ENCODE peak calls at places on chromosomes 1 and 21, in six cellular contexts. One of them, this sample, is unnamed.

GRCh38 chr1:46198026-46198826 is at the start of gene POMGNT1:
- DNase-seq in body of pancreas: peak
- DNase-seq in aorta: peak
- DNase-seq in colonic mucosa: peak
- DNase-seq in T follicular helper cell: peak
- DNase-seq in ELR: peak
- DNase-seq in this sample: peak

GRCh38 chr1:27544818-27545612 is 55.0 kb upstream of the WASF2 start:
- DNase-seq in body of pancreas: no peak
- DNase-seq in aorta: peak
- DNase-seq in colonic mucosa: no peak
- DNase-seq in T follicular helper cell: no peak
- DNase-seq in ELR: no peak
- DNase-seq in this sample: peak

GRCh38 chr1:172762087-172762486 is 103.2 kb downstream of the FASLG start:
- DNase-seq in body of pancreas: no peak
- DNase-seq in aorta: no peak
- DNase-seq in colonic mucosa: no peak
- DNase-seq in T follicular helper cell: no peak
- DNase-seq in ELR: no peak
- DNase-seq in this sample: no peak

GRCh38 chr1:230381564-230381963 is 44.6 kb downstream of the PGBD5 start:
- DNase-seq in body of pancreas: no peak
- DNase-seq in aorta: no peak
- DNase-seq in colonic mucosa: no peak
- DNase-seq in T follicular helper cell: no peak
- DNase-seq in ELR: no peak
- DNase-seq in this sample: no peak

GRCh38 chr1:41399148-41399795 is 38.0 kb downstream of the FOXO6 start:
- DNase-seq in body of pancreas: peak
- DNase-seq in aorta: no peak
- DNase-seq in colonic mucosa: no peak
- DNase-seq in T follicular helper cell: no peak
- DNase-seq in ELR: no peak
- DNase-seq in this sample: no peak

GRCh38 chr1:53330819-53331218 is 2.9 kb upstream of the LRP8 start:
- DNase-seq in body of pancreas: no peak
- DNase-seq in aorta: peak
- DNase-seq in colonic mucosa: no peak
- DNase-seq in T follicular helper cell: no peak
- DNase-seq in ELR: no peak
- DNase-seq in this sample: no peak

GRCh38 chr1:192973988-192974387 is 85.2 kb downstream of the UCHL5 start:
- DNase-seq in body of pancreas: no peak
- DNase-seq in aorta: no peak
- DNase-seq in colonic mucosa: no peak
- DNase-seq in T follicular helper cell: no peak
- DNase-seq in ELR: no peak
- DNase-seq in this sample: no peak

GRCh38 chr1:93519196-93519825 is 71.4 kb downstream of the FNBP1L start:
- DNase-seq in body of pancreas: no peak
- DNase-seq in aorta: no peak
- DNase-seq in colonic mucosa: no peak
- DNase-seq in T follicular helper cell: no peak
- DNase-seq in ELR: peak
- DNase-seq in this sample: peak

GRCh38 chr1:198798923-198799386 is 160.1 kb downstream of the PTPRC start:
- DNase-seq in body of pancreas: no peak
- DNase-seq in aorta: no peak
- DNase-seq in colonic mucosa: no peak
- DNase-seq in T follicular helper cell: no peak
- DNase-seq in ELR: no peak
- DNase-seq in this sample: no peak

GRCh38 chr21:36040389-36040788 is 19.9 kb downstream of the SETD4 start:
- DNase-seq in body of pancreas: no peak
- DNase-seq in aorta: no peak
- DNase-seq in colonic mucosa: no peak
- DNase-seq in T follicular helper cell: no peak
- DNase-seq in ELR: no peak
- DNase-seq in this sample: no peak

GRCh38 chr1:170271430-170271829 is 125.7 kb downstream of the NTMT2 start:
- DNase-seq in body of pancreas: no peak
- DNase-seq in aorta: no peak
- DNase-seq in colonic mucosa: no peak
- DNase-seq in T follicular helper cell: no peak
- DNase-seq in ELR: no peak
- DNase-seq in this sample: no peak

GRCh38 chr1:177432897-177433296 is 262.1 kb downstream of the BRINP2 start:
- DNase-seq in body of pancreas: no peak
- DNase-seq in aorta: no peak
- DNase-seq in colonic mucosa: no peak
- DNase-seq in T follicular helper cell: no peak
- DNase-seq in ELR: peak
- DNase-seq in this sample: peak

GRCh38 chr21:35086357-35086756 is 37.3 kb upstream of the RUNX1 start:
- DNase-seq in body of pancreas: no peak
- DNase-seq in aorta: no peak
- DNase-seq in colonic mucosa: no peak
- DNase-seq in T follicular helper cell: no peak
- DNase-seq in ELR: peak
- DNase-seq in this sample: peak

GRCh38 chr1:32071758-32072621 is 749 bp upstream of the TMEM39B start:
- DNase-seq in body of pancreas: no peak
- DNase-seq in aorta: no peak
- DNase-seq in colonic mucosa: no peak
- DNase-seq in T follicular helper cell: no peak
- DNase-seq in ELR: peak
- DNase-seq in this sample: peak

GRCh38 chr1:109432336-109432735 is 6.1 kb upstream of the PSMA5 start:
- DNase-seq in body of pancreas: no peak
- DNase-seq in aorta: no peak
- DNase-seq in colonic mucosa: no peak
- DNase-seq in T follicular helper cell: no peak
- DNase-seq in ELR: no peak
- DNase-seq in this sample: peak

GRCh38 chr1:155242805-155243358 is 12.4 kb downstream of the ENTREP3 start:
- DNase-seq in body of pancreas: no peak
- DNase-seq in aorta: no peak
- DNase-seq in colonic mucosa: no peak
- DNase-seq in T follicular helper cell: no peak
- DNase-seq in ELR: no peak
- DNase-seq in this sample: no peak

GRCh38 chr1:70546726-70547125 is 135.7 kb downstream of the CTH start:
- DNase-seq in body of pancreas: no peak
- DNase-seq in aorta: no peak
- DNase-seq in colonic mucosa: no peak
- DNase-seq in T follicular helper cell: no peak
- DNase-seq in ELR: no peak
- DNase-seq in this sample: no peak

GRCh38 chr1:84944767-84945486 is 51.9 kb upstream of the LPAR3 start:
- DNase-seq in body of pancreas: peak
- DNase-seq in aorta: peak
- DNase-seq in colonic mucosa: peak
- DNase-seq in T follicular helper cell: peak
- DNase-seq in ELR: peak
- DNase-seq in this sample: peak

GRCh38 chr1:117613969-117614865 is 8.4 kb downstream of the TENT5C start:
- DNase-seq in body of pancreas: peak
- DNase-seq in aorta: no peak
- DNase-seq in colonic mucosa: no peak
- DNase-seq in T follicular helper cell: no peak
- DNase-seq in ELR: no peak
- DNase-seq in this sample: no peak

GRCh38 chr1:205351984-205352713 is 4.6 kb downstream of the KLHDC8A start:
- DNase-seq in body of pancreas: peak
- DNase-seq in aorta: no peak
- DNase-seq in colonic mucosa: peak
- DNase-seq in T follicular helper cell: no peak
- DNase-seq in ELR: peak
- DNase-seq in this sample: peak

GRCh38 chr1:26234644-26235384 is 814 bp downstream of the CEP85 start:
- DNase-seq in body of pancreas: peak
- DNase-seq in aorta: no peak
- DNase-seq in colonic mucosa: peak
- DNase-seq in T follicular helper cell: no peak
- DNase-seq in ELR: peak
- DNase-seq in this sample: peak

GRCh38 chr1:56080123-56080522 is 499.2 kb downstream of the PLPP3 start:
- DNase-seq in body of pancreas: no peak
- DNase-seq in aorta: no peak
- DNase-seq in colonic mucosa: no peak
- DNase-seq in T follicular helper cell: no peak
- DNase-seq in ELR: peak
- DNase-seq in this sample: peak

GRCh38 chr1:154955039-154955717 is 721 bp downstream of the PBXIP1 start:
- DNase-seq in body of pancreas: peak
- DNase-seq in aorta: peak
- DNase-seq in colonic mucosa: peak
- DNase-seq in T follicular helper cell: peak
- DNase-seq in ELR: peak
- DNase-seq in this sample: peak

GRCh38 chr21:28066051-28066450 is 926.6 kb downstream of the LTN1 start:
- DNase-seq in body of pancreas: no peak
- DNase-seq in aorta: no peak
- DNase-seq in colonic mucosa: no peak
- DNase-seq in T follicular helper cell: no peak
- DNase-seq in ELR: peak
- DNase-seq in this sample: peak

GRCh38 chr1:80533775-80534314 is 1266.9 kb upstream of the ADGRL2 start:
- DNase-seq in body of pancreas: no peak
- DNase-seq in aorta: no peak
- DNase-seq in colonic mucosa: no peak
- DNase-seq in T follicular helper cell: no peak
- DNase-seq in ELR: no peak
- DNase-seq in this sample: no peak

GRCh38 chr1:2314803-2315710 is 76.3 kb downstream of the MORN1 start:
- DNase-seq in body of pancreas: peak
- DNase-seq in aorta: peak
- DNase-seq in colonic mucosa: peak
- DNase-seq in T follicular helper cell: peak
- DNase-seq in ELR: peak
- DNase-seq in this sample: no peak

GRCh38 chr1:92851729-92852128 is 19.9 kb downstream of the RPL5 start:
- DNase-seq in body of pancreas: no peak
- DNase-seq in aorta: no peak
- DNase-seq in colonic mucosa: no peak
- DNase-seq in T follicular helper cell: no peak
- DNase-seq in ELR: no peak
- DNase-seq in this sample: no peak

GRCh38 chr1:202143768-202144509 is 598 bp downstream of the ARL8A start:
- DNase-seq in body of pancreas: peak
- DNase-seq in aorta: peak
- DNase-seq in colonic mucosa: peak
- DNase-seq in T follicular helper cell: no peak
- DNase-seq in ELR: peak
- DNase-seq in this sample: no peak

GRCh38 chr21:29287383-29287782 is 11.3 kb upstream of the BACH1 start:
- DNase-seq in body of pancreas: no peak
- DNase-seq in aorta: no peak
- DNase-seq in colonic mucosa: no peak
- DNase-seq in T follicular helper cell: no peak
- DNase-seq in ELR: peak
- DNase-seq in this sample: peak

GRCh38 chr1:116337398-116337797 is 35.6 kb upstream of the ATP1A1 start:
- DNase-seq in body of pancreas: no peak
- DNase-seq in aorta: no peak
- DNase-seq in colonic mucosa: no peak
- DNase-seq in T follicular helper cell: no peak
- DNase-seq in ELR: no peak
- DNase-seq in this sample: no peak

GRCh38 chr1:174871886-174872285 is 127.9 kb upstream of the CACYBP start:
- DNase-seq in body of pancreas: no peak
- DNase-seq in aorta: no peak
- DNase-seq in colonic mucosa: no peak
- DNase-seq in T follicular helper cell: no peak
- DNase-seq in ELR: no peak
- DNase-seq in this sample: no peak

GRCh38 chr1:34763142-34763781 is 3.7 kb downstream of the GJB4 start:
- DNase-seq in body of pancreas: no peak
- DNase-seq in aorta: no peak
- DNase-seq in colonic mucosa: no peak
- DNase-seq in T follicular helper cell: no peak
- DNase-seq in ELR: peak
- DNase-seq in this sample: peak

GRCh38 chr1:203178083-203178482 is 2.5 kb upstream of the MYBPH start:
- DNase-seq in body of pancreas: no peak
- DNase-seq in aorta: no peak
- DNase-seq in colonic mucosa: no peak
- DNase-seq in T follicular helper cell: no peak
- DNase-seq in ELR: peak
- DNase-seq in this sample: peak

GRCh38 chr1:11354893-11355593 is 82.0 kb downstream of the UBIAD1 start:
- DNase-seq in body of pancreas: no peak
- DNase-seq in aorta: no peak
- DNase-seq in colonic mucosa: no peak
- DNase-seq in T follicular helper cell: no peak
- DNase-seq in ELR: no peak
- DNase-seq in this sample: no peak